ENCODE peak calls at places on chromosomes 12 and 14, in eight cellular contexts. P, Y, J, K, C, U, D and N are unnamed samples.

GRCh38 chr14:48023881-48024280 is 348.5 kb upstream of the MDGA2 start:
- DNase-seq in P (no peak), Y (peak; percentile 7), J (no peak), K (no peak), C (no peak), U (no peak), D (no peak), N (no peak)

GRCh38 chr14:75022655-75023054 is 19.9 kb downstream of the EIF2B2 start:
- DNase-seq in P (peak; percentile 20), Y (no peak), J (no peak), K (peak; percentile 35), C (peak; percentile 62), U (no peak), D (no peak), N (peak; percentile 28)

GRCh38 chr12:128513831-128514230 is 246.9 kb downstream of the TMEM132C start:
- DNase-seq in P (no peak), Y (no peak), J (no peak), K (no peak), C (no peak), U (no peak), D (no peak), N (no peak)

GRCh38 chr12:101877816-101878811 is 734 bp downstream of the DRAM1 start:
- DNase-seq in P (no peak), Y (peak; percentile 32), J (no peak), K (peak; percentile 17), C (peak; percentile 77), U (no peak), D (peak; percentile 53), N (no peak)

GRCh38 chr12:51171884-51172514 is 936 bp downstream of the TFCP2 start:
- DNase-seq in P (peak; percentile 25), Y (peak; percentile 26), J (no peak), K (no peak), C (peak; percentile 60), U (peak; percentile 49), D (peak; percentile 64), N (peak; percentile 54)

GRCh38 chr14:72540836-72541235 is 353.1 kb downstream of the DPF3 start:
- DNase-seq in P (no peak), Y (no peak), J (no peak), K (no peak), C (no peak), U (no peak), D (no peak), N (no peak)

GRCh38 chr12:88245905-88246304 is 103.8 kb downstream of the TMTC3 start:
- DNase-seq in P (no peak), Y (no peak), J (no peak), K (no peak), C (no peak), U (peak; percentile 57), D (no peak), N (no peak)

GRCh38 chr14:72907886-72908285 is 14.0 kb upstream of the DPF3 start:
- DNase-seq in P (no peak), Y (no peak), J (no peak), K (no peak), C (no peak), U (peak; percentile 72), D (peak; percentile 51), N (peak; percentile 70)

GRCh38 chr12:128337456-128338160 is 70.6 kb downstream of the TMEM132C start:
- DNase-seq in P (no peak), Y (no peak), J (no peak), K (no peak), C (peak; percentile 68), U (no peak), D (no peak), N (no peak)

GRCh38 chr12:44835641-44836379 is 40.3 kb downstream of the NELL2 start:
- DNase-seq in P (no peak), Y (no peak), J (no peak), K (no peak), C (no peak), U (peak; percentile 3), D (no peak), N (no peak)

GRCh38 chr12:124267205-124267778 is 27.6 kb upstream of the RFLNA start:
- DNase-seq in P (no peak), Y (no peak), J (no peak), K (no peak), C (no peak), U (no peak), D (no peak), N (no peak)

GRCh38 chr14:63186453-63186852 is 17.8 kb upstream of the RHOJ start:
- DNase-seq in P (peak; percentile 81), Y (peak; percentile 68), J (no peak), K (no peak), C (no peak), U (peak; percentile 21), D (peak; percentile 8), N (no peak)

GRCh38 chr14:103483600-103483999 is 39.0 kb downstream of the CKB start:
- DNase-seq in P (peak; percentile 68), Y (peak; percentile 65), J (peak; percentile 20), K (no peak), C (no peak), U (peak; percentile 94), D (peak; percentile 67), N (no peak)

GRCh38 chr14:91349481-91350074 is 68.0 kb downstream of the CCDC88C start:
- DNase-seq in P (no peak), Y (no peak), J (no peak), K (no peak), C (no peak), U (no peak), D (no peak), N (no peak)

GRCh38 chr14:26403760-26404159 is 194.1 kb downstream of the NOVA1 start:
- DNase-seq in P (no peak), Y (no peak), J (no peak), K (no peak), C (no peak), U (peak; percentile 33), D (no peak), N (no peak)

GRCh38 chr14:61102549-61103466 is 121.8 kb downstream of the SLC38A6 start:
- DNase-seq in P (no peak), Y (no peak), J (no peak), K (no peak), C (no peak), U (no peak), D (no peak), N (no peak)

GRCh38 chr12:91404362-91404899 is 221.8 kb upstream of the DCN start:
- DNase-seq in P (no peak), Y (no peak), J (no peak), K (no peak), C (no peak), U (no peak), D (no peak), N (no peak)

GRCh38 chr12:19130224-19131019 is 889 bp downstream of the PLEKHA5 start:
- DNase-seq in P (no peak), Y (peak; percentile 19), J (no peak), K (peak; percentile 38), C (peak; percentile 76), U (peak; percentile 16), D (no peak), N (peak; percentile 62)

GRCh38 chr12:76927170-76927784 is 48.5 kb upstream of the CSRP2 start:
- DNase-seq in P (peak; percentile 56), Y (peak; percentile 68), J (no peak), K (no peak), C (peak; percentile 82), U (peak; percentile 49), D (peak; percentile 59), N (peak; percentile 51)

GRCh38 chr14:100115236-100115635 is 44.2 kb downstream of the DEGS2 start:
- DNase-seq in P (no peak), Y (no peak), J (no peak), K (no peak), C (peak; percentile 60), U (no peak), D (no peak), N (no peak)

GRCh38 chr14:101503431-101504095 is 57.7 kb upstream of the DIO3 start:
- DNase-seq in P (no peak), Y (no peak), J (no peak), K (no peak), C (no peak), U (no peak), D (no peak), N (no peak)

DNA sequence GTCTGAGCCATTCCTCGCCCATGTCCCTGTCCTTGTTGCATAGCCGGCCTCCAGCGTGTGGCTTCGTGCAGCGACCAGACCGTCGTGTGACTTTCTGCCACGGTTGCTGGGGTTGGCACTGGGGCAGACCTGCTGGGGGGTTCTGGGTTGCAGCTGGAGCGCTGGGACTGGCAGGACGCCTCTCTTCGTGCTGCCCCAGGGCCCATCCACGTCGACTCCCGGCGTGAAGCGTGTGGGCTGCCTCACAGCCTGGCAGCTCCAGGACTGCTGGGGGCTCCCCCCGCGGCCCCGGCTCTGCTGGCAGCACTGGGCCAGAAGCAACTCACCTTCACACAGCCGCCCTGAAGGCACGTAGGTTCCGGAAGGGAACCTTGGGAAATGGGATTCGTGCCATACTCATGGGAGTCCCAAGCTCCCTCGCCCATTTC is 52.0 kb downstream of the GALNT9 start:
- DNase-seq in P (no peak), Y (no peak), J (no peak), K (no peak), C (no peak), U (no peak), D (no peak), N (no peak)
- H3K4me3 ChIP-seq in P (no peak overlapping the region), Y (no peak overlapping the region), J (no peak overlapping the region), K (no peak overlapping the region), C (no peak overlapping the region), U (no peak overlapping the region), D (no peak overlapping the region), N (no peak overlapping the region)

GRCh38 chr12:67593041-67593870 is 55.3 kb upstream of the DYRK2 start:
- DNase-seq in P (no peak), Y (no peak), J (no peak), K (no peak), C (no peak), U (peak; percentile 54), D (no peak), N (no peak)
- H3K4me3 ChIP-seq in P (no peak overlapping the region), Y (no peak overlapping the region), J (no peak overlapping the region), K (no peak overlapping the region), C (no peak overlapping the region), U (no peak overlapping the region), D (no peak overlapping the region), N (no peak overlapping the region)

GRCh38 chr12:55933799-55934174 is 2.8 kb downstream of the DGKA start:
- DNase-seq in P (no peak), Y (no peak), J (no peak), K (no peak), C (no peak), U (no peak), D (no peak), N (no peak)
- H3K4me3 ChIP-seq in P (no peak overlapping the region), Y (no peak overlapping the region), J (no peak overlapping the region), K (no peak overlapping the region), C (no peak overlapping the region), U (no peak overlapping the region), D (no peak overlapping the region), N (no peak overlapping the region)

DNA sequence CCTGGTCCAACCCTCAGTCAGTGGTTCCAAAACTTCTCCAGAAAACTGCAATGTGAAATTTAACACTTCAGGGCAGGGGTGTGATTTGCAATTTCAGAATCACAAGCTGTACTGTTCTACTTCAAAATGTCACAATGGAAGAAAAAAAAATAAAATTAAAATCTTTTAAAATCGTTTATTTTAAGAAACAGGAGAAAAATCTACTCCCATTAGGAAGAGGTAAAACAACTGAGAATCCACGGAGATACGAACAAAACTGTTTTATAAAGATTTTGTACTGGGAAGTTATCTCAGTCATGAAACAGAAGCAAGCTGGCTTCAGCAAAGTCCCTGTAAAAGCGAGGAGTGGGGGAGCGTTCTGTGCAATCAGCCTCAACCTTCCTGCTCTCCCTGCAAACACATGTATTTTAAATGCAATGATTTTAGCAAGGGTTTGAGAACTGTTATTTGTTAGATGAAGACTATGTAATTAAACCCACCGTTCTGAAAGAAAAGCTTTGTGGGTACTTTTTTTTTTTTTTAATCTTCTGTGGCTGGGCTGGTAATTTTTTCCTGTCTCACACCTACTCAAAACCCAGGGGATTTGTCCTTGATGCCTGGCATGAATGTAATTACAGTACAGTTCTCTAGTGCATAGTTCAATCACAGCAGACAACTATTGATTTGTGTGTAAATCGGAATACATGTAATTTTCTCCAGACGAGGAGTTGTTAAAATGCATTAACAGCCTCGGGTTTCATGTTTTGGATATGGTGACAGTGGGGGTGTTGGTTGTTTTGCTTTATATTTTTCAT is 153.8 kb downstream of the PHLDA1 start:
- DNase-seq in P (peak; percentile 50), Y (peak; percentile 58), J (no peak), K (no peak), C (no peak), U (no peak), D (peak; percentile 58), N (no peak)
- H3K4me3 ChIP-seq in P (no peak overlapping the region), Y (no peak overlapping the region), J (no peak overlapping the region), K (peak overlapping the region; percentile 7), C (no peak overlapping the region), U (no peak overlapping the region), D (peak overlapping the region; percentile 26), N (no peak overlapping the region)